ENCODE peak calls at places on chromosomes 2 and 18, in nine cellular contexts. L, M, O, V, Y, W, K, X and N are unnamed samples.

GRCh38 chr2:162297925-162298552 is 20.4 kb downstream of the IFIH1 start:
- DNase-seq in W (peak), Y (peak), M (no peak), X (peak), L (peak), K (no peak), O (no peak), V (peak), N (peak)

GRCh38 chr2:3651686-3652516 is 6.1 kb upstream of the ALLC start:
- DNase-seq in L (peak), W (peak), O (peak), X (peak), V (peak), M (no peak), K (no peak), Y (peak), N (peak)

GRCh38 chr2:161825429-161825828 is 201.2 kb downstream of the SLC4A10 start:
- DNase-seq in Y (no peak), K (no peak), M (no peak), V (no peak), X (no peak), L (no peak), W (no peak), O (no peak), N (no peak)

GRCh38 chr2:74817333-74817732 is 16.6 kb upstream of the HK2 start:
- DNase-seq in O (no peak), X (no peak), L (no peak), W (no peak), K (no peak), V (no peak), M (no peak), Y (no peak), N (no peak)

GRCh38 chr2:173672573-173673340 is 292.4 kb downstream of the SP3 start:
- DNase-seq in O (no peak), Y (no peak), K (no peak), L (no peak), M (no peak), W (no peak), V (no peak), X (no peak), N (no peak)

GRCh38 chr18:69216390-69216789 is 184.3 kb upstream of the DOK6 start:
- DNase-seq in W (no peak), M (no peak), K (no peak), Y (no peak), X (no peak), O (no peak), V (no peak), L (no peak), N (no peak)

GRCh38 chr2:230828272-230828961 is 36.3 kb upstream of the ITM2C start:
- DNase-seq in K (no peak), V (no peak), X (no peak), Y (no peak), O (no peak), M (no peak), L (no peak), W (no peak), N (peak)

GRCh38 chr2:216635701-216636541 is 2.7 kb downstream of the IGFBP2 start:
- DNase-seq in X (no peak), K (no peak), V (no peak), Y (no peak), L (no peak), W (no peak), M (no peak), O (no peak), N (no peak)

GRCh38 chr18:73235491-73235890 is 367.7 kb upstream of the NETO1 start:
- DNase-seq in K (no peak), V (peak), W (no peak), Y (peak), L (no peak), X (no peak), M (no peak), O (no peak), N (no peak)

GRCh38 chr2:149579972-149580882 is 7.3 kb downstream of the MMADHC start:
- DNase-seq in Y (no peak), V (peak), O (no peak), X (no peak), M (no peak), W (no peak), K (no peak), L (no peak), N (no peak)

GRCh38 chr18:32548688-32549087 is 78.0 kb upstream of the GAREM1 start:
- DNase-seq in W (no peak), O (peak), Y (no peak), M (no peak), L (no peak), K (no peak), X (no peak), V (no peak), N (no peak)

GRCh38 chr2:159030674-159031380 is 62.4 kb downstream of the TANC1 start:
- DNase-seq in L (no peak), O (no peak), Y (no peak), V (peak), M (no peak), X (no peak), W (no peak), K (peak), N (peak)

GRCh38 chr2:9984861-9985480 is 33.5 kb downstream of the GRHL1 start:
- DNase-seq in Y (no peak), W (no peak), M (no peak), K (no peak), O (no peak), X (no peak), V (peak), L (no peak), N (peak)

GRCh38 chr2:127576433-127577207 is 41.1 kb downstream of the MYO7B start:
- DNase-seq in K (peak), L (no peak), V (peak), Y (no peak), W (no peak), O (no peak), X (no peak), M (no peak), N (peak)

GRCh38 chr2:203913947-203914346 is 22.6 kb upstream of the ICOS start:
- DNase-seq in X (no peak), O (no peak), W (no peak), Y (no peak), M (no peak), K (no peak), V (no peak), L (no peak), N (no peak)

GRCh38 chr2:37819228-37819627 is 105.9 kb upstream of the RMDN2 start:
- DNase-seq in K (no peak), W (no peak), O (no peak), L (no peak), Y (no peak), M (no peak), X (no peak), V (peak), N (no peak)

GRCh38 chr2:216742411-216742810 is 47.1 kb upstream of the IGFBP5 start:
- DNase-seq in K (no peak), M (no peak), V (peak), L (no peak), W (no peak), Y (no peak), X (no peak), O (no peak), N (no peak)

GRCh38 chr2:60510713-60511112 is 42.7 kb downstream of the BCL11A start:
- DNase-seq in L (no peak), K (no peak), M (no peak), Y (no peak), V (no peak), W (no peak), X (no peak), O (no peak), N (no peak)

GRCh38 chr2:125167152-125167551 is 1142.1 kb downstream of the CNTNAP5 start:
- DNase-seq in O (no peak), M (no peak), L (no peak), V (peak), X (no peak), Y (no peak), W (no peak), K (no peak), N (no peak)

GRCh38 chr2:186349508-186349907 is 136.6 kb upstream of the ZC3H15 start:
- DNase-seq in L (no peak), Y (peak), V (peak), O (no peak), X (no peak), M (no peak), W (no peak), K (peak), N (no peak)

GRCh38 chr2:215967590-215968373 is 45.6 kb downstream of the MREG start:
- DNase-seq in M (no peak), Y (no peak), O (no peak), W (no peak), L (no peak), X (no peak), V (peak), K (no peak), N (no peak)

GRCh38 chr2:16325613-16326510 is 339.8 kb downstream of the CYRIA start:
- DNase-seq in X (no peak), W (no peak), O (no peak), V (no peak), M (no peak), K (no peak), Y (no peak), L (no peak), N (no peak)

GRCh38 chr2:28658369-28658768 is 93.3 kb upstream of the PPP1CB start:
- DNase-seq in W (no peak), V (peak), Y (no peak), X (no peak), O (no peak), M (no peak), K (no peak), L (no peak), N (no peak)

GRCh38 chr2:790634-791245 is 113.5 kb upstream of the TMEM18 start:
- DNase-seq in K (no peak), O (no peak), W (no peak), M (no peak), X (no peak), V (no peak), L (no peak), Y (no peak), N (no peak)

GRCh38 chr2:28950941-28951630 is 30.0 kb upstream of the TOGARAM2 start:
- DNase-seq in X (no peak), O (no peak), Y (no peak), K (no peak), L (no peak), V (no peak), M (no peak), W (no peak), N (no peak)